ENCODE peak calls at places on chromosomes 3 and 15, in seven cellular contexts. N is MG63, C is upper lobe of right lung, H is AG04450, M is right cardiac atrium, I is sigmoid colon, D is hepatocyte. V is an unnamed sample. For H3K27me3, the result is how much of the 10 kb centered on the place peaks cover.

GRCh38 chr15:84947947-84948830 is 33.5 kb upstream of the PDE8A start:
- DNase-seq in M (peak), N (peak), D (no peak), I (peak), C (no peak), H (peak), V (no peak)

GRCh38 chr3:125125822-125126245 is 70.0 kb upstream of the HEG1 start:
- DNase-seq in N (no peak), M (no peak), H (peak), D (peak), I (no peak), C (no peak), V (no peak)

GRCh38 chr3:144585953-144586352 is 614.3 kb downstream of the DIPK2A start:
- DNase-seq in C (no peak), H (no peak), N (no peak), D (no peak), M (no peak), I (no peak), V (no peak)

GRCh38 chr3:20123121-20123652 is 62.8 kb downstream of the SGO1 start:
- DNase-seq in D (no peak), I (no peak), C (no peak), H (no peak), N (no peak), M (no peak), V (no peak)

GRCh38 chr15:39127925-39128617 is 452.8 kb upstream of the THBS1 start:
- DNase-seq in M (no peak), D (peak), C (no peak), N (peak), I (no peak), H (peak), V (no peak)

GRCh38 chr3:61730577-61731231 is 169.3 kb downstream of the PTPRG start:
- DNase-seq in N (no peak), H (no peak), C (no peak), I (no peak), D (no peak), M (no peak), V (no peak)

GRCh38 chr3:146493221-146493620 is 23.9 kb upstream of the PLSCR2 start:
- DNase-seq in H (no peak), C (no peak), I (no peak), D (no peak), N (no peak), M (no peak), V (no peak)

GRCh38 chr3:172766718-172767405 is 16.3 kb downstream of the ECT2 start:
- DNase-seq in H (no peak), I (no peak), C (no peak), D (no peak), N (no peak), M (no peak), V (no peak)

GRCh38 chr15:68022061-68022460 is 32.1 kb upstream of the PIAS1 start:
- DNase-seq in C (no peak), I (peak), H (no peak), M (peak), N (no peak), D (no peak), V (no peak)

GRCh38 chr15:68820205-68820588 is 498 bp downstream of the ANP32A start:
- DNase-seq in C (peak), D (peak), H (no peak), N (peak), M (peak), I (peak), V (peak)

GRCh38 chr3:125437631-125438435 is 62.7 kb upstream of the ZNF148 start:
- DNase-seq in C (no peak), I (peak), M (peak), N (peak), D (peak), H (no peak), V (peak)

GRCh38 chr3:39592306-39592705 is 124.8 kb downstream of the MOBP start:
- DNase-seq in D (no peak), M (no peak), N (no peak), C (no peak), H (no peak), I (no peak), V (no peak)

GRCh38 chr3:164459526-164460151 is 618.7 kb downstream of the SI start:
- DNase-seq in M (no peak), N (no peak), D (peak), I (no peak), H (no peak), C (no peak), V (no peak)

GRCh38 chr3:13880811-13881156 is 913 bp upstream of the WNT7A start:
- DNase-seq in H (no peak), C (peak), D (peak), I (peak), N (no peak), M (no peak), V (no peak)

GRCh38 chr15:62879770-62880169 is 162.8 kb upstream of the TPM1 start:
- DNase-seq in M (no peak), D (no peak), N (no peak), C (no peak), H (no peak), I (no peak), V (no peak)

GRCh38 chr15:62035256-62035908 is 24.9 kb downstream of the VPS13C start:
- DNase-seq in D (no peak), I (no peak), C (no peak), N (no peak), M (no peak), H (peak), V (no peak)

GRCh38 chr15:64050281-64051092 is 4.2 kb upstream of the DAPK2 start:
- DNase-seq in H (no peak), D (peak), M (no peak), N (no peak), C (peak), I (no peak), V (no peak)

GRCh38 chr3:177615015-177615414 is 417.7 kb upstream of the TBL1XR1 start:
- DNase-seq in C (peak), M (peak), N (peak), H (peak), D (no peak), I (peak), V (peak)

GRCh38 chr3:152277198-152277597 is 8.5 kb downstream of the MBNL1 start:
- DNase-seq in C (no peak), I (no peak), M (no peak), H (no peak), D (no peak), N (no peak), V (no peak)

GRCh38 chr3:152276688-152277087 is 8.0 kb downstream of the MBNL1 start:
- DNase-seq in N (no peak), H (no peak), D (no peak), M (no peak), I (no peak), C (no peak), V (no peak)

GRCh38 chr3:152280539-152280938 is 11.8 kb downstream of the MBNL1 start:
- DNase-seq in D (no peak), M (no peak), H (no peak), C (no peak), N (no peak), I (no peak), V (no peak)

GRCh38 chr3:152279474-152279873 is 10.7 kb downstream of the MBNL1 start:
- DNase-seq in N (no peak), C (no peak), D (no peak), I (no peak), H (no peak), M (no peak), V (no peak)

DNA sequence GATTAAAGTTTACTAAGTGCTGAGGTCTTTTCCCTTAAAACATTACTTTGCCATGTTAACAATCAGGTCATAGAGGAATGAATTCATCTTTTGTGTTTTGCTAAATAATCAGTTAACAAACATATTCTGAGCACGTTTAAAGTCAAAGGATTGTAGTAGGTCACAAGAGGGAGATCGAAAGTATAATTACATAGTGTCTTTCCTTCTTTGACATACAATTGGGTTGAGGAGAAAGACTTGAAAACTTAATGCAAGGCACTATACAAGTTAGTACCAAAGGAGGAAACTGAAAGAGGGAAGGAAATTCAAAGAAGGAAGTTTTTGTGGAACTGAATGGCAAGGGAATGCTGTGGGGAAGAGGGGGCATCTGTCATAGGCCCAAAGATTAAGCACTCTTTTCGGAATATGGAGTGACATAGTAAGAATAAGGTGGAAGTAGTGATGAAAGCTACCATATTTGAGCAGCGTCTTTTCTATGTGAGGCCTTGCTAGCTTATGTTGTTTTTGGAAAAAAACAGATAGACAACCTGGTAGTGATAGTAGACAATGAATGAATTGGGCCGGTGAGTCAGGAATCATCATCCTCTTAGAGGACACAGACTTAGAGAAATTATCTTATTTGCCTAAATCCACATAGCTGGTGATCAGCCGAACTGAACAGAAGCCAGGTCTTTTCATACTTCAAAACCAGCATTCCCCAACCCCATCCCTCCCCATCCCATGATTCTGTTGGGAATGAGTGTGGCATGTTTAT is 10.1 kb downstream of the MBNL1 start:
- DNase-seq in C (no peak), N (no peak), D (no peak), M (no peak), H (no peak), I (no peak), V (no peak)
- H3K4me3 ChIP-seq in C (no peak), N (no peak), D (no peak), M (no peak), H (no peak), I (no peak), V (no peak)

GRCh38 chr3:123445702-123446101 is 3.2 kb downstream of the ADCY5 start:
- DNase-seq in C (no peak), M (no peak), D (no peak), H (no peak), N (no peak), I (no peak), V (no peak)
- H3K27me3 ChIP-seq in C (under half), M (under half), D (under half), H (half or more), N (half or more), I (under half), V (under half)

DNA sequence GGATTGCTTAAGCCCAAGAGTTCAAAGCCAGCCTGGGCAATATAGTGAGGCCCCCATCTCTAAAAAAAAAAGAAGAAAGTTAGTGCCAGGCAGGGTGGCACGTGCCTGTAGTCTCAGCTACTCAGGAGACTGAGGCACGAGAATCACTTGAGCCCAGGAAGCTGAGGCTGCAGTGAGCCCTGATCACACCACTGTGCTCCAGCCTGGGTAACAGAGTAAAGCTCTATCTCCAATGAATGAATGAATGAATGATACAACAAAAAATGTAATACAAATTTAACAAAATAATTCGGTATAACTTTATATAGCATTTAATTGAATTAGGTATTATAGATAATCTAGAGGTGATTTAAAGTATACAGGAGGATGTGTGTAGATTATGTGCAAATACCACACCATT is 29.7 kb downstream of the DENND4A start:
- DNase-seq in I (no peak), D (no peak), C (no peak), H (no peak), N (no peak), M (no peak), V (no peak)
- H3K4me3 ChIP-seq in I (no peak), D (no peak), C (no peak), H (no peak), N (no peak), M (no peak), V (no peak)

GRCh38 chr3:58647661-58648141 is 18.9 kb downstream of the FAM3D start:
- DNase-seq in C (no peak), H (no peak), D (no peak), I (no peak), N (peak), M (no peak), V (no peak)
- H3K27me3 ChIP-seq in C (under half), H (under half), D (under half), I (under half), N (under half), M (under half), V (under half)

DNA sequence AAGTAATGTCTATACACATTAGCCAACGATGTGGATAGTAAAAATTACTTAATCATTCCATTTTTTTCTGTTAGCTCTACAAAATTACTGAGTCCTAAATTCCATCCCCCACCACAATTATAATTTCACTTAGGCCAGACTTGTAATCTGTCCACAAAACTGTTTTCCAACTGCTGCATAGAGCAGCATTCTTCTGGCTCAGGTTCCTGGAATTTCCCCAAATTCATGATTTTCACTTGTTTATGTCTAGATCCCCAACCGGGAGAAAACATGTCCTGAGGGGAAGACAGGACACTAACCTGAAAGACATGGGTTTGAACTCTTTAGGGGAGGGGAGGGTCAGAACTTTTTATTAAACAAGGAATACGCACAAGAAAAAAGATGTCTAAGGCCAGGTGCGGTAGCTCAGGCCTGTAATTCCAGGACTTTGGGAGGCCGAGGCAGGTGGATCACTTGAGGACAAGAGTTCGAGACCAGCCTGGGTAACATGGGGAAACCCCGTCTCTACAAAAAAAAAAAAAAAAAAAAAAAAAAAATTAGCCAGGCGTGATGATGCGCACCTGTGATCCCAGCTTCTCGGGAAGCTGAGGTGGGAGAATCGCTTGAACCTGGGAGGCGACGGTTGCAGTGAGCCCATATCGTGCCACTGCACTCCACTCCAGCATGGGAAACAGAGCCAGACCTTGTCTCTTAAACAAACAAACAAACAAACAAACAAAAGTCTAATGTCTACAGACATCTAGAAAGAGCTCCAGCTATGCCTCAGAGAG is 1.5 kb downstream of the ETFA start:
- DNase-seq in I (no peak), D (no peak), H (no peak), C (no peak), N (no peak), M (no peak), V (no peak)
- H3K4me3 ChIP-seq in I (no peak), D (peak), H (peak), C (peak), N (peak), M (peak), V (no peak)

DNA sequence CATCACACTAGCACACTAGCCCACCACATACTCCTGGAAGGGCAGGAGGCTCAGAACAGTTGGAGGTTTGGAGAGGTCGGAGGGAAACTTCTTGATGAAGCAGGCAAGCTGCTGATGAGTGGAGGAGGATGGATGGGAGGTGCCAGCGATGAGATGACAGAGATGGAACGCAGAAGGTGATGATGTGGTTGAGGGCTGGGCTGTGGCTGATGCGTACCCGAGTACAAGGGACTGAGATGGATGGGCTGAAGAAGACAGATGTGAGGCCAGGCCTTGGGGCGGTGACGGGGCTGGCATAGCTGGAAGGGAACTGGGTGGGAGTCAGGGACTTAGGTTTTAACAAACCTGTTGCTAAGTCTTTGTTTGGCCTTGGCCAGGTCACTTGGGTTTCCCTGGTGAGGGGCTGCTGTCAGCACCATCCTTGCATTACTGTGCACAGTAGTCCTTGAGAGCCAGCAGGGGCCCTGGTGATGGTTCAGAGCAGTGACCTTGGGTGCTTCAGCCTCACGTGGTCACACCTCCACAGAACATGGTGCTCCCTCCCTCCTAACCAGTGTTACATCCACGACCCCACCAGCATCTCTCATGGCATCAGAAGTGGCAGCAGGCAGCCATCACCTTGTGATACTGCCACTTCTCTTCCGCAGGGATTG is 164.5 kb downstream of the SLCO3A1 start:
- DNase-seq in I (no peak), N (no peak), H (no peak), M (no peak), D (no peak), C (no peak), V (no peak)
- H3K27me3 ChIP-seq in I (under half), N (under half), H (under half), M (under half), D (under half), C (under half), V (under half)

DNA sequence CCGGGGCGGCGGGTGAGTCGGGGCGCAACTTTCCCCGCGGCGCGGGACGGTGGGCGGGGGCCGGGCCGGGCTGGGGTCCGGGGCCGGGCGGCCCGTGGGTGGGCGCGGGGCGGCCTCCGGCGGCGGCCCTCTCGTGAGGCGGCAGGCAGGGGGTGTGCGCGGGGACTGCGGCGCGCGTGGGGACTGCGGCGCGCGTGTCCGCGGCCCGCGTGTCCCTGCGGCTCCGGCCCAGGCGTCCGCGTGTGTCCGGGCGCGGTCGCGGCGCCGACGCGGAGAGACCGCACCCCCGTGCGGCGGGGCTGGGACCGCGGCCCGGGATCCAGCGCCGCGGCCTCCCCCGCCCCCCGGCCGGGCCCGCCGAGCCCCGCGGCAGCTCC is 349 bp downstream of the PLXNA1 start:
- DNase-seq in I (no peak), M (no peak), D (peak), N (no peak), C (no peak), H (no peak), V (no peak)
- H3K4me3 ChIP-seq in I (peak), M (peak), D (peak), N (peak), C (peak), H (peak), V (peak)